ENCODE peak calls at places on chromosomes 12 and 14, in four cellular contexts. One of them, this sample, is unnamed.
A peak's percentile ranks its signal among the peaks of the same experiment; 100 is the strongest.

GRCh38 chr14:66701813-66702212 is 193.9 kb downstream of the GPHN start:
- DNase-seq in MM.1S: no peak
- DNase-seq in colonic mucosa: no peak
- DNase-seq in left lung: no peak
- DNase-seq in this sample: peak; percentile 39

GRCh38 chr12:100254876-100255275 is 12.0 kb downstream of the DEPDC4 start:
- DNase-seq in left lung: no peak
- DNase-seq in colonic mucosa: no peak
- DNase-seq in MM.1S: no peak
- DNase-seq in this sample: no peak

GRCh38 chr14:94411638-94412037 is 23.2 kb upstream of the SERPINA1 start:
- DNase-seq in colonic mucosa: no peak
- DNase-seq in left lung: no peak
- DNase-seq in MM.1S: no peak
- DNase-seq in this sample: no peak

GRCh38 chr14:71165121-71165574 is 257.9 kb downstream of the PCNX1 start:
- DNase-seq in MM.1S: no peak
- DNase-seq in left lung: no peak
- DNase-seq in colonic mucosa: peak; percentile 82
- DNase-seq in this sample: no peak

GRCh38 chr12:115794659-115795081 is 482.8 kb downstream of the MED13L start:
- DNase-seq in MM.1S: no peak
- DNase-seq in left lung: no peak
- DNase-seq in colonic mucosa: peak; percentile 49
- DNase-seq in this sample: no peak

GRCh38 chr12:53174881-53175491 is 5.5 kb upstream of the ZNF740 start:
- DNase-seq in colonic mucosa: peak; percentile 32
- DNase-seq in MM.1S: peak; percentile 40
- DNase-seq in left lung: no peak
- DNase-seq in this sample: peak; percentile 27

GRCh38 chr14:64970776-64971451 is 1.2 kb downstream of the RAB15 start:
- DNase-seq in MM.1S: no peak
- DNase-seq in colonic mucosa: peak; percentile 42
- DNase-seq in left lung: no peak
- DNase-seq in this sample: no peak

GRCh38 chr12:118603610-118604361 is 227.4 kb downstream of the SUDS3 start:
- DNase-seq in colonic mucosa: no peak
- DNase-seq in MM.1S: no peak
- DNase-seq in left lung: no peak
- DNase-seq in this sample: no peak

GRCh38 chr14:51442513-51443175 is 202.6 kb downstream of the TMX1 start:
- DNase-seq in left lung: no peak
- DNase-seq in colonic mucosa: no peak
- DNase-seq in MM.1S: no peak
- DNase-seq in this sample: no peak

GRCh38 chr12:113551563-113551962 is 79.9 kb upstream of the LHX5 start:
- DNase-seq in MM.1S: no peak
- DNase-seq in left lung: no peak
- DNase-seq in colonic mucosa: no peak
- DNase-seq in this sample: no peak

GRCh38 chr12:2414810-2415567 is 362.2 kb downstream of the CACNA1C start:
- DNase-seq in MM.1S: no peak
- DNase-seq in left lung: no peak
- DNase-seq in colonic mucosa: no peak
- DNase-seq in this sample: peak; percentile 83

GRCh38 chr12:132624186-132624855 is 5.7 kb downstream of the P2RX2 start:
- DNase-seq in colonic mucosa: no peak
- DNase-seq in MM.1S: no peak
- DNase-seq in left lung: peak; percentile 60
- DNase-seq in this sample: no peak

GRCh38 chr14:99363051-99363450 is 91.1 kb upstream of the BCL11B start:
- DNase-seq in MM.1S: no peak
- DNase-seq in left lung: no peak
- DNase-seq in colonic mucosa: no peak
- DNase-seq in this sample: peak; percentile 59

GRCh38 chr14:35234007-35234406 is 58.2 kb upstream of the PSMA6 start:
- DNase-seq in left lung: no peak
- DNase-seq in MM.1S: no peak
- DNase-seq in colonic mucosa: no peak
- DNase-seq in this sample: no peak

GRCh38 chr12:65121049-65121955 is at the start of gene WIF1:
- DNase-seq in left lung: peak; percentile 88
- DNase-seq in colonic mucosa: no peak
- DNase-seq in MM.1S: no peak
- DNase-seq in this sample: peak; percentile 54

GRCh38 chr12:97386133-97386581 is 76.4 kb upstream of the RMST start:
- DNase-seq in MM.1S: no peak
- DNase-seq in colonic mucosa: no peak
- DNase-seq in left lung: no peak
- DNase-seq in this sample: no peak
- H3K36me3 ChIP-seq in MM.1S: no peaks in the 10 kb centered on the region
- H3K36me3 ChIP-seq in colonic mucosa: no peaks in the 10 kb centered on the region
- H3K36me3 ChIP-seq in left lung: no peaks in the 10 kb centered on the region
- H3K36me3 ChIP-seq in this sample: no peaks in the 10 kb centered on the region

DNA sequence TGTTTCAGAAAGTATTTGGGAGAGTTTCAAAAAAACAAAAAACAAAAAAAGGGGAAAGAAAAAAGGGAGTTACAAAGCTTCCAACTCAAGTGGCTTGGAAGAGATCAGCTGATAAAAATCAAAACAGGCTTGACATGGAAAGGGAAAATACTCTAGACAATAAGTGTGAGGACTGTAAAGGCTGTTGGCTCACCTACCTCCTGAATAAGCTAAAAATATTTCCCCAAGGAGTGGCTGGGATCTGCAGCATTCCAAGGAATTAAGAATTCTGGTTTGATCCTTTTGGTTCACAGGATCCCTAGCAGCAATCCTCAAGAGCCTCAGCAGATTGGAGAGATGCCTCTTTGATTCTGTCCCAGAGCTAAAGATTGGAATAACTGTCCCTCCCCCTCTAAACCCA is 11.2 kb upstream of the AJUBA start:
- DNase-seq in MM.1S: no peak
- DNase-seq in left lung: no peak
- DNase-seq in colonic mucosa: no peak
- DNase-seq in this sample: no peak
- H3K36me3 ChIP-seq in MM.1S: no peaks in the 10 kb centered on the region
- H3K36me3 ChIP-seq in left lung: peaks cover 18% of the 10 kb centered on the region
- H3K36me3 ChIP-seq in colonic mucosa: no peaks in the 10 kb centered on the region
- H3K36me3 ChIP-seq in this sample: peaks cover 3% of the 10 kb centered on the region

DNA sequence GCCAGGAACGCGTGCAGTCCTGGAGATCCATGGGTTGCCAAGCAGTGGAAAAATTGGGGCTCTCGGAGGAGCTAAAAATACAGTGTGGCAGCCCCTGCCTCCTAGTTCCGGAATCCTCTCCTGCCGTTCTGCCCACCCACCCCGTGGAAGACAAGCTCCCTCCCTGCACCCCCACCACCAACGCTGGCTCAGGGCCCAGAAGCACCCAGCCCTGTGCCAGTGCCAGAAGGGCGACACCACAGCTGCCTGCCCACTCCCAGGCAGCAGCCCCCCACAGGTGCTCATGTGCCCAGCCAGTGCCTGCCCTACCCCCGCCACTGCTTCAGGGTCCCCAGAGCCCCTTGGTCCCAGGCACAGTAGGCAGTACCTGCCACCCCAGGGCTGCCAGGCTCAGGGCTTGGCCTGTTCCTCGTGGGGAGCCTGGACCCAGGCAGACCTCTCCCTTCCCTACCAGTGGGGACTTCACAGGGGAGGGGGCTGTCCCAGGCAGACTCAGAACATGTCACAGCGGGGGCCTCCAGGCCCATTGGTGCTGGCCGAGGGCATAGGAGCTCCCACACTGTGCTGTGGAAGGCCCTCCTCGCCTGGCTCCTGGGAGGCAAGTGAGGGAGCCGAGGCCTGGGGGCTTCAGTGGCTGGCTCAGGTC is 7.4 kb downstream of the INF2 start:
- DNase-seq in left lung: no peak
- DNase-seq in MM.1S: no peak
- DNase-seq in colonic mucosa: no peak
- DNase-seq in this sample: no peak
- H3K36me3 ChIP-seq in left lung: peaks cover 41% of the 10 kb centered on the region
- H3K36me3 ChIP-seq in MM.1S: no peaks in the 10 kb centered on the region
- H3K36me3 ChIP-seq in colonic mucosa: peaks cover 9% of the 10 kb centered on the region
- H3K36me3 ChIP-seq in this sample: no peaks in the 10 kb centered on the region

DNA sequence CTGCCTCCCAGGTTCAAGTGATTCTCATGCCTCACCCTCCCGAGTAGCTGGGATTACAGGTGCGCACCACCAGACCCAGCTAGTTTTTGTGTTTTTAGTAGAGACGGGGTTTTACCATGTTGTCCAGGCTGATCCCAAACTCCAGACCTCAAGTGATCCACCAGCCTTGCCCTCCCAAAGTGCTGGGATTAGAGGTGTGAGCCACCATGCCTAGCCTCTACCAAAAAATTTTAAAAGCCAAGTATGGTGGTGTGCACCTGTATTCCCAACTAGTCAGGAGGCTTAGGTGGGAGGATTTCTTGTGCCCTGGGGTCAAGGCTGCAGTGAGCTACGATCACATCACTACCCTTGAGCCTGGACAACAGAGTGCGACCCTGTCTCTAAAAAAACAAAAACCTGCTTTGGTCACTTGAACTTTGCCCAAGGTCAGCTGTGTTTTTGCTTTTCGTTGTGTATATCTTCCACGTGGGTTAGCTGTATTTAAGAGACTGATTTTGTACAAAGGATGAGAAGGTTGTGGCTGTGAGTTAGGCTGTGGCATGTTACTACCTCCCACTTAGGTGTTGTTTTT is 12.7 kb downstream of the C12orf76 start:
- DNase-seq in MM.1S: no peak
- DNase-seq in colonic mucosa: no peak
- DNase-seq in left lung: no peak
- DNase-seq in this sample: no peak
- H3K36me3 ChIP-seq in MM.1S: no peaks in the 10 kb centered on the region
- H3K36me3 ChIP-seq in colonic mucosa: peaks cover 20% of the 10 kb centered on the region
- H3K36me3 ChIP-seq in left lung: peaks cover 83% of the 10 kb centered on the region
- H3K36me3 ChIP-seq in this sample: peaks cover 3% of the 10 kb centered on the region

DNA sequence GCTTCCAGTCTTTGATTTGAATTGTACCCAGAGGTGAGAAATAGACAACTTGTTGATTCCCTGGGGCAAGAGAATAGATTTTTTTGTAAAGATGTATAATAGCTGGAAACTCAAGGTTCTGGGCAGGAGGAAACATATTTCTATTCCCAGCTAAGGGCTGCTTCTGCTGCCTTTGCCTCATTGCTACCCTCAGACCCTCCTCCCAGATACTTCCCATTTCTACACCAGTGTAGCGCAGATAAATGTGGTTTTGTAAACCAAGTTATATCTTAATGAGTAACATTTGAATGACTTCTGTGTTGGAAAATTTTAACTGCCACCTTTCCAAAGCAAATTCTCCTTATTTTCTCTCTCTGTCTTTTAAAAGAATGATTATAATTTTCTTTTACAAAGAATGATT is 21.9 kb downstream of the NEUROD4 start:
- DNase-seq in MM.1S: no peak
- DNase-seq in left lung: no peak
- DNase-seq in colonic mucosa: no peak
- DNase-seq in this sample: no peak
- H3K36me3 ChIP-seq in MM.1S: no peaks in the 10 kb centered on the region
- H3K36me3 ChIP-seq in left lung: no peaks in the 10 kb centered on the region
- H3K36me3 ChIP-seq in colonic mucosa: no peaks in the 10 kb centered on the region
- H3K36me3 ChIP-seq in this sample: no peaks in the 10 kb centered on the region

GRCh38 chr14:90714811-90715210 is 101.4 kb downstream of the TTC7B start:
- DNase-seq in left lung: no peak
- DNase-seq in MM.1S: no peak
- DNase-seq in colonic mucosa: no peak
- DNase-seq in this sample: no peak
- H3K36me3 ChIP-seq in left lung: no peaks in the 10 kb centered on the region
- H3K36me3 ChIP-seq in MM.1S: no peaks in the 10 kb centered on the region
- H3K36me3 ChIP-seq in colonic mucosa: no peaks in the 10 kb centered on the region
- H3K36me3 ChIP-seq in this sample: no peaks in the 10 kb centered on the region